ENCODE peak calls at places on chromosomes 7 and 10, in ten cellular contexts. One of them, this sample, is unnamed.

GRCh38 chr10:125030567-125031197 is 88.8 kb downstream of the ZRANB1 start:
- DNase-seq in prostate gland: no peak
- DNase-seq in lung: no peak
- DNase-seq in RCC 7860: no peak
- DNase-seq in activated CD4-positive, alpha-beta T cell treated with anti-CD3 and anti-CD28 coated beads for 24 hours: no peak
- DNase-seq in stimulated activated CD4-positive, alpha-beta T cell treated with anti-CD3 and anti-CD28 coated beads, Interleukin-15, amount 100 ng/mL, for 24 hours: no peak
- DNase-seq in neural crest cell: no peak
- DNase-seq in EH: peak
- DNase-seq in COR-L47: no peak
- DNase-seq in ELR: no peak
- DNase-seq in this sample: peak

GRCh38 chr7:30708983-30709382 is 26.7 kb upstream of the CRHR2 start:
- DNase-seq in prostate gland: no peak
- DNase-seq in lung: no peak
- DNase-seq in RCC 7860: no peak
- DNase-seq in activated CD4-positive, alpha-beta T cell treated with anti-CD3 and anti-CD28 coated beads for 24 hours: no peak
- DNase-seq in stimulated activated CD4-positive, alpha-beta T cell treated with anti-CD3 and anti-CD28 coated beads, Interleukin-15, amount 100 ng/mL, for 24 hours: no peak
- DNase-seq in neural crest cell: no peak
- DNase-seq in EH: peak
- DNase-seq in COR-L47: no peak
- DNase-seq in ELR: no peak
- DNase-seq in this sample: no peak

GRCh38 chr7:131210618-131211017 is 117.1 kb upstream of the MKLN1 start:
- DNase-seq in prostate gland: no peak
- DNase-seq in lung: no peak
- DNase-seq in RCC 7860: no peak
- DNase-seq in activated CD4-positive, alpha-beta T cell treated with anti-CD3 and anti-CD28 coated beads for 24 hours: no peak
- DNase-seq in stimulated activated CD4-positive, alpha-beta T cell treated with anti-CD3 and anti-CD28 coated beads, Interleukin-15, amount 100 ng/mL, for 24 hours: no peak
- DNase-seq in neural crest cell: no peak
- DNase-seq in EH: no peak
- DNase-seq in COR-L47: no peak
- DNase-seq in ELR: no peak
- DNase-seq in this sample: no peak

GRCh38 chr7:37480642-37481041 is 32.0 kb upstream of the ELMO1 start:
- DNase-seq in prostate gland: no peak
- DNase-seq in lung: no peak
- DNase-seq in RCC 7860: no peak
- DNase-seq in activated CD4-positive, alpha-beta T cell treated with anti-CD3 and anti-CD28 coated beads for 24 hours: no peak
- DNase-seq in stimulated activated CD4-positive, alpha-beta T cell treated with anti-CD3 and anti-CD28 coated beads, Interleukin-15, amount 100 ng/mL, for 24 hours: no peak
- DNase-seq in neural crest cell: no peak
- DNase-seq in EH: no peak
- DNase-seq in COR-L47: no peak
- DNase-seq in ELR: no peak
- DNase-seq in this sample: no peak

GRCh38 chr10:102629661-102630614 is 14.3 kb upstream of the TRIM8 start:
- DNase-seq in prostate gland: no peak
- DNase-seq in lung: no peak
- DNase-seq in RCC 7860: peak
- DNase-seq in activated CD4-positive, alpha-beta T cell treated with anti-CD3 and anti-CD28 coated beads for 24 hours: no peak
- DNase-seq in stimulated activated CD4-positive, alpha-beta T cell treated with anti-CD3 and anti-CD28 coated beads, Interleukin-15, amount 100 ng/mL, for 24 hours: no peak
- DNase-seq in neural crest cell: no peak
- DNase-seq in EH: peak
- DNase-seq in COR-L47: no peak
- DNase-seq in ELR: peak
- DNase-seq in this sample: no peak

GRCh38 chr10:117131390-117132327 is 6.4 kb downstream of the VAX1 start:
- DNase-seq in prostate gland: no peak
- DNase-seq in lung: no peak
- DNase-seq in RCC 7860: no peak
- DNase-seq in activated CD4-positive, alpha-beta T cell treated with anti-CD3 and anti-CD28 coated beads for 24 hours: no peak
- DNase-seq in stimulated activated CD4-positive, alpha-beta T cell treated with anti-CD3 and anti-CD28 coated beads, Interleukin-15, amount 100 ng/mL, for 24 hours: peak
- DNase-seq in neural crest cell: no peak
- DNase-seq in EH: no peak
- DNase-seq in COR-L47: no peak
- DNase-seq in ELR: no peak
- DNase-seq in this sample: no peak

GRCh38 chr7:137592232-137592896 is 248.8 kb upstream of the PTN start:
- DNase-seq in prostate gland: peak
- DNase-seq in lung: peak
- DNase-seq in RCC 7860: peak
- DNase-seq in activated CD4-positive, alpha-beta T cell treated with anti-CD3 and anti-CD28 coated beads for 24 hours: no peak
- DNase-seq in stimulated activated CD4-positive, alpha-beta T cell treated with anti-CD3 and anti-CD28 coated beads, Interleukin-15, amount 100 ng/mL, for 24 hours: peak
- DNase-seq in neural crest cell: peak
- DNase-seq in EH: peak
- DNase-seq in COR-L47: peak
- DNase-seq in ELR: peak
- DNase-seq in this sample: peak

GRCh38 chr7:148327379-148327778 is 263.2 kb upstream of the C7orf33 start:
- DNase-seq in prostate gland: no peak
- DNase-seq in lung: no peak
- DNase-seq in RCC 7860: peak
- DNase-seq in activated CD4-positive, alpha-beta T cell treated with anti-CD3 and anti-CD28 coated beads for 24 hours: no peak
- DNase-seq in stimulated activated CD4-positive, alpha-beta T cell treated with anti-CD3 and anti-CD28 coated beads, Interleukin-15, amount 100 ng/mL, for 24 hours: no peak
- DNase-seq in neural crest cell: no peak
- DNase-seq in EH: no peak
- DNase-seq in COR-L47: no peak
- DNase-seq in ELR: peak
- DNase-seq in this sample: no peak

GRCh38 chr10:47151880-47152279 is 148.1 kb upstream of the GDF10 start:
- DNase-seq in prostate gland: no peak
- DNase-seq in lung: no peak
- DNase-seq in RCC 7860: no peak
- DNase-seq in activated CD4-positive, alpha-beta T cell treated with anti-CD3 and anti-CD28 coated beads for 24 hours: no peak
- DNase-seq in stimulated activated CD4-positive, alpha-beta T cell treated with anti-CD3 and anti-CD28 coated beads, Interleukin-15, amount 100 ng/mL, for 24 hours: no peak
- DNase-seq in neural crest cell: no peak
- DNase-seq in EH: no peak
- DNase-seq in COR-L47: no peak
- DNase-seq in ELR: no peak
- DNase-seq in this sample: no peak

GRCh38 chr7:15561840-15562239 is at the start of gene AGMO:
- DNase-seq in prostate gland: no peak
- DNase-seq in lung: no peak
- DNase-seq in RCC 7860: peak
- DNase-seq in activated CD4-positive, alpha-beta T cell treated with anti-CD3 and anti-CD28 coated beads for 24 hours: no peak
- DNase-seq in stimulated activated CD4-positive, alpha-beta T cell treated with anti-CD3 and anti-CD28 coated beads, Interleukin-15, amount 100 ng/mL, for 24 hours: no peak
- DNase-seq in neural crest cell: no peak
- DNase-seq in EH: peak
- DNase-seq in COR-L47: no peak
- DNase-seq in ELR: peak
- DNase-seq in this sample: no peak

GRCh38 chr10:103636492-103636891 is 143.0 kb downstream of the NEURL1 start:
- DNase-seq in prostate gland: no peak
- DNase-seq in lung: no peak
- DNase-seq in RCC 7860: no peak
- DNase-seq in activated CD4-positive, alpha-beta T cell treated with anti-CD3 and anti-CD28 coated beads for 24 hours: no peak
- DNase-seq in stimulated activated CD4-positive, alpha-beta T cell treated with anti-CD3 and anti-CD28 coated beads, Interleukin-15, amount 100 ng/mL, for 24 hours: no peak
- DNase-seq in neural crest cell: peak
- DNase-seq in EH: peak
- DNase-seq in COR-L47: no peak
- DNase-seq in ELR: no peak
- DNase-seq in this sample: no peak

GRCh38 chr10:22245567-22245966 is 27.8 kb upstream of the EBLN1 start:
- DNase-seq in prostate gland: no peak
- DNase-seq in lung: no peak
- DNase-seq in RCC 7860: peak
- DNase-seq in activated CD4-positive, alpha-beta T cell treated with anti-CD3 and anti-CD28 coated beads for 24 hours: no peak
- DNase-seq in stimulated activated CD4-positive, alpha-beta T cell treated with anti-CD3 and anti-CD28 coated beads, Interleukin-15, amount 100 ng/mL, for 24 hours: no peak
- DNase-seq in neural crest cell: no peak
- DNase-seq in EH: peak
- DNase-seq in COR-L47: no peak
- DNase-seq in ELR: peak
- DNase-seq in this sample: no peak

GRCh38 chr7:28484276-28484675 is 72.0 kb downstream of the CREB5 start:
- DNase-seq in prostate gland: no peak
- DNase-seq in lung: no peak
- DNase-seq in RCC 7860: no peak
- DNase-seq in activated CD4-positive, alpha-beta T cell treated with anti-CD3 and anti-CD28 coated beads for 24 hours: no peak
- DNase-seq in stimulated activated CD4-positive, alpha-beta T cell treated with anti-CD3 and anti-CD28 coated beads, Interleukin-15, amount 100 ng/mL, for 24 hours: no peak
- DNase-seq in neural crest cell: no peak
- DNase-seq in EH: no peak
- DNase-seq in COR-L47: no peak
- DNase-seq in ELR: no peak
- DNase-seq in this sample: no peak

GRCh38 chr10:33570495-33570894 is 236.0 kb upstream of the NRP1 start:
- DNase-seq in prostate gland: no peak
- DNase-seq in lung: no peak
- DNase-seq in RCC 7860: no peak
- DNase-seq in activated CD4-positive, alpha-beta T cell treated with anti-CD3 and anti-CD28 coated beads for 24 hours: no peak
- DNase-seq in stimulated activated CD4-positive, alpha-beta T cell treated with anti-CD3 and anti-CD28 coated beads, Interleukin-15, amount 100 ng/mL, for 24 hours: no peak
- DNase-seq in neural crest cell: no peak
- DNase-seq in EH: no peak
- DNase-seq in COR-L47: no peak
- DNase-seq in ELR: no peak
- DNase-seq in this sample: no peak

GRCh38 chr10:90887555-90887954 is 15.8 kb downstream of the RPP30 start:
- DNase-seq in prostate gland: peak
- DNase-seq in lung: no peak
- DNase-seq in RCC 7860: no peak
- DNase-seq in activated CD4-positive, alpha-beta T cell treated with anti-CD3 and anti-CD28 coated beads for 24 hours: no peak
- DNase-seq in stimulated activated CD4-positive, alpha-beta T cell treated with anti-CD3 and anti-CD28 coated beads, Interleukin-15, amount 100 ng/mL, for 24 hours: no peak
- DNase-seq in neural crest cell: no peak
- DNase-seq in EH: no peak
- DNase-seq in COR-L47: no peak
- DNase-seq in ELR: no peak
- DNase-seq in this sample: no peak

GRCh38 chr7:49866910-49867309 is 93.5 kb downstream of the VWC2 start:
- DNase-seq in prostate gland: no peak
- DNase-seq in lung: no peak
- DNase-seq in RCC 7860: no peak
- DNase-seq in activated CD4-positive, alpha-beta T cell treated with anti-CD3 and anti-CD28 coated beads for 24 hours: no peak
- DNase-seq in stimulated activated CD4-positive, alpha-beta T cell treated with anti-CD3 and anti-CD28 coated beads, Interleukin-15, amount 100 ng/mL, for 24 hours: no peak
- DNase-seq in neural crest cell: no peak
- DNase-seq in EH: no peak
- DNase-seq in COR-L47: no peak
- DNase-seq in ELR: no peak
- DNase-seq in this sample: no peak

GRCh38 chr7:112201421-112201820 is 4.8 kb downstream of the DOCK4 start:
- DNase-seq in prostate gland: no peak
- DNase-seq in lung: no peak
- DNase-seq in RCC 7860: no peak
- DNase-seq in activated CD4-positive, alpha-beta T cell treated with anti-CD3 and anti-CD28 coated beads for 24 hours: no peak
- DNase-seq in stimulated activated CD4-positive, alpha-beta T cell treated with anti-CD3 and anti-CD28 coated beads, Interleukin-15, amount 100 ng/mL, for 24 hours: no peak
- DNase-seq in neural crest cell: no peak
- DNase-seq in EH: peak
- DNase-seq in COR-L47: no peak
- DNase-seq in ELR: peak
- DNase-seq in this sample: no peak

GRCh38 chr10:95245425-95246055 is 45.3 kb downstream of the PDLIM1 start:
- DNase-seq in prostate gland: no peak
- DNase-seq in lung: peak
- DNase-seq in RCC 7860: no peak
- DNase-seq in activated CD4-positive, alpha-beta T cell treated with anti-CD3 and anti-CD28 coated beads for 24 hours: no peak
- DNase-seq in stimulated activated CD4-positive, alpha-beta T cell treated with anti-CD3 and anti-CD28 coated beads, Interleukin-15, amount 100 ng/mL, for 24 hours: no peak
- DNase-seq in neural crest cell: no peak
- DNase-seq in EH: no peak
- DNase-seq in COR-L47: no peak
- DNase-seq in ELR: no peak
- DNase-seq in this sample: no peak

GRCh38 chr7:151427705-151428392 is 12.1 kb downstream of the CRYGN start:
- DNase-seq in prostate gland: no peak
- DNase-seq in lung: no peak
- DNase-seq in RCC 7860: no peak
- DNase-seq in activated CD4-positive, alpha-beta T cell treated with anti-CD3 and anti-CD28 coated beads for 24 hours: no peak
- DNase-seq in stimulated activated CD4-positive, alpha-beta T cell treated with anti-CD3 and anti-CD28 coated beads, Interleukin-15, amount 100 ng/mL, for 24 hours: no peak
- DNase-seq in neural crest cell: no peak
- DNase-seq in EH: no peak
- DNase-seq in COR-L47: no peak
- DNase-seq in ELR: no peak
- DNase-seq in this sample: no peak

GRCh38 chr7:155509025-155509724 is 37.2 kb downstream of the CNPY1 start:
- DNase-seq in prostate gland: no peak
- DNase-seq in lung: no peak
- DNase-seq in RCC 7860: no peak
- DNase-seq in activated CD4-positive, alpha-beta T cell treated with anti-CD3 and anti-CD28 coated beads for 24 hours: no peak
- DNase-seq in stimulated activated CD4-positive, alpha-beta T cell treated with anti-CD3 and anti-CD28 coated beads, Interleukin-15, amount 100 ng/mL, for 24 hours: no peak
- DNase-seq in neural crest cell: no peak
- DNase-seq in EH: no peak
- DNase-seq in COR-L47: no peak
- DNase-seq in ELR: no peak
- DNase-seq in this sample: no peak

GRCh38 chr10:15112657-15113056 is 15.5 kb downstream of the RPP38 start:
- DNase-seq in prostate gland: no peak
- DNase-seq in lung: no peak
- DNase-seq in RCC 7860: no peak
- DNase-seq in activated CD4-positive, alpha-beta T cell treated with anti-CD3 and anti-CD28 coated beads for 24 hours: no peak
- DNase-seq in stimulated activated CD4-positive, alpha-beta T cell treated with anti-CD3 and anti-CD28 coated beads, Interleukin-15, amount 100 ng/mL, for 24 hours: peak
- DNase-seq in neural crest cell: no peak
- DNase-seq in EH: no peak
- DNase-seq in COR-L47: no peak
- DNase-seq in ELR: no peak
- DNase-seq in this sample: no peak

GRCh38 chr7:73646785-73647724 is 20.6 kb upstream of the VPS37D start:
- DNase-seq in prostate gland: no peak
- DNase-seq in lung: no peak
- DNase-seq in RCC 7860: no peak
- DNase-seq in activated CD4-positive, alpha-beta T cell treated with anti-CD3 and anti-CD28 coated beads for 24 hours: no peak
- DNase-seq in stimulated activated CD4-positive, alpha-beta T cell treated with anti-CD3 and anti-CD28 coated beads, Interleukin-15, amount 100 ng/mL, for 24 hours: no peak
- DNase-seq in neural crest cell: no peak
- DNase-seq in EH: no peak
- DNase-seq in COR-L47: no peak
- DNase-seq in ELR: no peak
- DNase-seq in this sample: no peak

GRCh38 chr7:36149694-36150452 is 3.2 kb upstream of the EEPD1 start:
- DNase-seq in prostate gland: no peak
- DNase-seq in lung: no peak
- DNase-seq in RCC 7860: no peak
- DNase-seq in activated CD4-positive, alpha-beta T cell treated with anti-CD3 and anti-CD28 coated beads for 24 hours: no peak
- DNase-seq in stimulated activated CD4-positive, alpha-beta T cell treated with anti-CD3 and anti-CD28 coated beads, Interleukin-15, amount 100 ng/mL, for 24 hours: no peak
- DNase-seq in neural crest cell: no peak
- DNase-seq in EH: no peak
- DNase-seq in COR-L47: no peak
- DNase-seq in ELR: no peak
- DNase-seq in this sample: no peak

GRCh38 chr7:152081088-152081487 is 55.6 kb downstream of the GALNT11 start:
- DNase-seq in prostate gland: no peak
- DNase-seq in lung: no peak
- DNase-seq in RCC 7860: no peak
- DNase-seq in activated CD4-positive, alpha-beta T cell treated with anti-CD3 and anti-CD28 coated beads for 24 hours: no peak
- DNase-seq in stimulated activated CD4-positive, alpha-beta T cell treated with anti-CD3 and anti-CD28 coated beads, Interleukin-15, amount 100 ng/mL, for 24 hours: no peak
- DNase-seq in neural crest cell: no peak
- DNase-seq in EH: peak
- DNase-seq in COR-L47: no peak
- DNase-seq in ELR: peak
- DNase-seq in this sample: no peak

GRCh38 chr7:40551685-40552576 is 417.1 kb downstream of the SUGCT start:
- DNase-seq in prostate gland: no peak
- DNase-seq in lung: no peak
- DNase-seq in RCC 7860: peak
- DNase-seq in activated CD4-positive, alpha-beta T cell treated with anti-CD3 and anti-CD28 coated beads for 24 hours: no peak
- DNase-seq in stimulated activated CD4-positive, alpha-beta T cell treated with anti-CD3 and anti-CD28 coated beads, Interleukin-15, amount 100 ng/mL, for 24 hours: no peak
- DNase-seq in neural crest cell: no peak
- DNase-seq in EH: peak
- DNase-seq in COR-L47: no peak
- DNase-seq in ELR: peak
- DNase-seq in this sample: peak

GRCh38 chr10:79925614-79926013 is 23.3 kb downstream of the SFTPD start:
- DNase-seq in prostate gland: no peak
- DNase-seq in lung: no peak
- DNase-seq in RCC 7860: no peak
- DNase-seq in activated CD4-positive, alpha-beta T cell treated with anti-CD3 and anti-CD28 coated beads for 24 hours: no peak
- DNase-seq in stimulated activated CD4-positive, alpha-beta T cell treated with anti-CD3 and anti-CD28 coated beads, Interleukin-15, amount 100 ng/mL, for 24 hours: no peak
- DNase-seq in neural crest cell: no peak
- DNase-seq in EH: no peak
- DNase-seq in COR-L47: no peak
- DNase-seq in ELR: no peak
- DNase-seq in this sample: no peak

GRCh38 chr7:1192171-1192676 is 32.2 kb upstream of the ZFAND2A start:
- DNase-seq in prostate gland: no peak
- DNase-seq in lung: no peak
- DNase-seq in RCC 7860: peak
- DNase-seq in activated CD4-positive, alpha-beta T cell treated with anti-CD3 and anti-CD28 coated beads for 24 hours: no peak
- DNase-seq in stimulated activated CD4-positive, alpha-beta T cell treated with anti-CD3 and anti-CD28 coated beads, Interleukin-15, amount 100 ng/mL, for 24 hours: no peak
- DNase-seq in neural crest cell: no peak
- DNase-seq in EH: peak
- DNase-seq in COR-L47: no peak
- DNase-seq in ELR: peak
- DNase-seq in this sample: no peak

GRCh38 chr7:128055668-128056067 is 24.4 kb upstream of the LRRC4 start:
- DNase-seq in prostate gland: no peak
- DNase-seq in lung: no peak
- DNase-seq in RCC 7860: no peak
- DNase-seq in activated CD4-positive, alpha-beta T cell treated with anti-CD3 and anti-CD28 coated beads for 24 hours: no peak
- DNase-seq in stimulated activated CD4-positive, alpha-beta T cell treated with anti-CD3 and anti-CD28 coated beads, Interleukin-15, amount 100 ng/mL, for 24 hours: no peak
- DNase-seq in neural crest cell: no peak
- DNase-seq in EH: peak
- DNase-seq in COR-L47: no peak
- DNase-seq in ELR: no peak
- DNase-seq in this sample: no peak